ENCODE peak calls at places on chromosomes 11 and 22, in six cellular contexts. One of them, this sample, is unnamed.

GRCh38 chr22:29715240-29715639 is 4.6 kb upstream of the CABP7 start:
- DNase-seq in PC-3: no peak
- DNase-seq in MM.1S: no peak
- DNase-seq in ascending aorta: no peak
- DNase-seq in astrocyte of the spinal cord: no peak
- DNase-seq in body of pancreas: no peak
- DNase-seq in this sample: no peak

GRCh38 chr11:13999704-14000103 is 37.2 kb downstream of the SPON1 start:
- DNase-seq in PC-3: peak
- DNase-seq in MM.1S: no peak
- DNase-seq in ascending aorta: no peak
- DNase-seq in astrocyte of the spinal cord: no peak
- DNase-seq in body of pancreas: no peak
- DNase-seq in this sample: no peak

GRCh38 chr22:19996694-19997384 is 19.8 kb downstream of the ARVCF start:
- DNase-seq in PC-3: no peak
- DNase-seq in MM.1S: no peak
- DNase-seq in ascending aorta: no peak
- DNase-seq in astrocyte of the spinal cord: no peak
- DNase-seq in body of pancreas: no peak
- DNase-seq in this sample: no peak

GRCh38 chr11:67271548-67272284 is 5.4 kb downstream of the GRK2 start:
- DNase-seq in PC-3: no peak
- DNase-seq in MM.1S: no peak
- DNase-seq in ascending aorta: peak
- DNase-seq in astrocyte of the spinal cord: no peak
- DNase-seq in body of pancreas: no peak
- DNase-seq in this sample: no peak

GRCh38 chr11:119205574-119206511 is at the start of gene CBL:
- DNase-seq in PC-3: peak
- DNase-seq in MM.1S: peak
- DNase-seq in ascending aorta: peak
- DNase-seq in astrocyte of the spinal cord: peak
- DNase-seq in body of pancreas: peak
- DNase-seq in this sample: peak

GRCh38 chr11:4480577-4481539 is 1.6 kb upstream of the OR52K1 start:
- DNase-seq in PC-3: peak
- DNase-seq in MM.1S: no peak
- DNase-seq in ascending aorta: no peak
- DNase-seq in astrocyte of the spinal cord: peak
- DNase-seq in body of pancreas: no peak
- DNase-seq in this sample: no peak

GRCh38 chr11:70142171-70142875 is 60.8 kb upstream of the FADD start:
- DNase-seq in PC-3: peak
- DNase-seq in MM.1S: no peak
- DNase-seq in ascending aorta: no peak
- DNase-seq in astrocyte of the spinal cord: no peak
- DNase-seq in body of pancreas: no peak
- DNase-seq in this sample: no peak

GRCh38 chr11:12765428-12765827 is 91.2 kb downstream of the TEAD1 start:
- DNase-seq in PC-3: no peak
- DNase-seq in MM.1S: no peak
- DNase-seq in ascending aorta: no peak
- DNase-seq in astrocyte of the spinal cord: peak
- DNase-seq in body of pancreas: peak
- DNase-seq in this sample: peak

GRCh38 chr11:1714908-1715885 is 18.2 kb downstream of the KRTAP5-6 start:
- DNase-seq in PC-3: no peak
- DNase-seq in MM.1S: no peak
- DNase-seq in ascending aorta: no peak
- DNase-seq in astrocyte of the spinal cord: no peak
- DNase-seq in body of pancreas: no peak
- DNase-seq in this sample: no peak

GRCh38 chr11:126654886-126655806 is 299.7 kb downstream of the ST3GAL4 start:
- DNase-seq in PC-3: no peak
- DNase-seq in MM.1S: no peak
- DNase-seq in ascending aorta: no peak
- DNase-seq in astrocyte of the spinal cord: no peak
- DNase-seq in body of pancreas: no peak
- DNase-seq in this sample: no peak

GRCh38 chr11:73625690-73626318 is 20.6 kb upstream of the PLEKHB1 start:
- DNase-seq in PC-3: peak
- DNase-seq in MM.1S: peak
- DNase-seq in ascending aorta: no peak
- DNase-seq in astrocyte of the spinal cord: peak
- DNase-seq in body of pancreas: peak
- DNase-seq in this sample: peak

GRCh38 chr11:120590472-120590871 is 78.9 kb downstream of the GRIK4 start:
- DNase-seq in PC-3: no peak
- DNase-seq in MM.1S: no peak
- DNase-seq in ascending aorta: no peak
- DNase-seq in astrocyte of the spinal cord: no peak
- DNase-seq in body of pancreas: no peak
- DNase-seq in this sample: no peak

GRCh38 chr11:63866211-63866610 is 27.3 kb downstream of the MARK2 start:
- DNase-seq in PC-3: peak
- DNase-seq in MM.1S: peak
- DNase-seq in ascending aorta: no peak
- DNase-seq in astrocyte of the spinal cord: peak
- DNase-seq in body of pancreas: peak
- DNase-seq in this sample: peak

GRCh38 chr11:108713076-108713790 is 48.4 kb downstream of the DDX10 start:
- DNase-seq in PC-3: peak
- DNase-seq in MM.1S: no peak
- DNase-seq in ascending aorta: no peak
- DNase-seq in astrocyte of the spinal cord: peak
- DNase-seq in body of pancreas: no peak
- DNase-seq in this sample: no peak

GRCh38 chr11:113272281-113272680 is 42.1 kb upstream of the TTC12 start:
- DNase-seq in PC-3: no peak
- DNase-seq in MM.1S: no peak
- DNase-seq in ascending aorta: no peak
- DNase-seq in astrocyte of the spinal cord: no peak
- DNase-seq in body of pancreas: no peak
- DNase-seq in this sample: no peak

GRCh38 chr22:30266445-30267381 is at the start of gene OSM:
- DNase-seq in PC-3: no peak
- DNase-seq in MM.1S: no peak
- DNase-seq in ascending aorta: peak
- DNase-seq in astrocyte of the spinal cord: no peak
- DNase-seq in body of pancreas: peak
- DNase-seq in this sample: peak

GRCh38 chr22:30423959-30424380 is 1.6 kb upstream of the MTFP1 start:
- DNase-seq in PC-3: peak
- DNase-seq in MM.1S: peak
- DNase-seq in ascending aorta: peak
- DNase-seq in astrocyte of the spinal cord: peak
- DNase-seq in body of pancreas: peak
- DNase-seq in this sample: peak

GRCh38 chr11:122319011-122319410 is 203.0 kb upstream of the BLID start:
- DNase-seq in PC-3: no peak
- DNase-seq in MM.1S: no peak
- DNase-seq in ascending aorta: no peak
- DNase-seq in astrocyte of the spinal cord: no peak
- DNase-seq in body of pancreas: no peak
- DNase-seq in this sample: no peak

GRCh38 chr11:86108890-86109638 is 40.2 kb upstream of the PICALM start:
- DNase-seq in PC-3: no peak
- DNase-seq in MM.1S: no peak
- DNase-seq in ascending aorta: no peak
- DNase-seq in astrocyte of the spinal cord: no peak
- DNase-seq in body of pancreas: no peak
- DNase-seq in this sample: no peak

GRCh38 chr11:9951714-9952275 is 287.9 kb downstream of the SWAP70 start:
- DNase-seq in PC-3: no peak
- DNase-seq in MM.1S: no peak
- DNase-seq in ascending aorta: no peak
- DNase-seq in astrocyte of the spinal cord: no peak
- DNase-seq in body of pancreas: no peak
- DNase-seq in this sample: no peak

GRCh38 chr22:40417881-40418280 is 47.5 kb downstream of the SGSM3 start:
- DNase-seq in PC-3: no peak
- DNase-seq in MM.1S: no peak
- DNase-seq in ascending aorta: no peak
- DNase-seq in astrocyte of the spinal cord: no peak
- DNase-seq in body of pancreas: no peak
- DNase-seq in this sample: no peak

GRCh38 chr11:12449961-12450715 is 72.8 kb downstream of the PARVA start:
- DNase-seq in PC-3: peak
- DNase-seq in MM.1S: no peak
- DNase-seq in ascending aorta: no peak
- DNase-seq in astrocyte of the spinal cord: peak
- DNase-seq in body of pancreas: no peak
- DNase-seq in this sample: no peak

GRCh38 chr22:44399196-44399837 is 86.6 kb upstream of the SHISAL1 start:
- DNase-seq in PC-3: no peak
- DNase-seq in MM.1S: no peak
- DNase-seq in ascending aorta: no peak
- DNase-seq in astrocyte of the spinal cord: no peak
- DNase-seq in body of pancreas: peak
- DNase-seq in this sample: peak

GRCh38 chr11:117703209-117703608 is 93.8 kb downstream of the DSCAML1 start:
- DNase-seq in PC-3: no peak
- DNase-seq in MM.1S: no peak
- DNase-seq in ascending aorta: no peak
- DNase-seq in astrocyte of the spinal cord: no peak
- DNase-seq in body of pancreas: peak
- DNase-seq in this sample: no peak

GRCh38 chr11:126697937-126698336 is 302.6 kb downstream of the KIRREL3 start:
- DNase-seq in PC-3: no peak
- DNase-seq in MM.1S: no peak
- DNase-seq in ascending aorta: no peak
- DNase-seq in astrocyte of the spinal cord: no peak
- DNase-seq in body of pancreas: no peak
- DNase-seq in this sample: no peak

GRCh38 chr11:73184953-73185671 is 33.0 kb upstream of the P2RY2 start:
- DNase-seq in PC-3: peak
- DNase-seq in MM.1S: peak
- DNase-seq in ascending aorta: no peak
- DNase-seq in astrocyte of the spinal cord: peak
- DNase-seq in body of pancreas: peak
- DNase-seq in this sample: no peak

GRCh38 chr11:746289-747175 is 732 bp upstream of the TALDO1 start:
- DNase-seq in PC-3: peak
- DNase-seq in MM.1S: peak
- DNase-seq in ascending aorta: no peak
- DNase-seq in astrocyte of the spinal cord: peak
- DNase-seq in body of pancreas: peak
- DNase-seq in this sample: peak

GRCh38 chr11:91981995-91982394 is 242.6 kb upstream of the FAT3 start:
- DNase-seq in PC-3: peak
- DNase-seq in MM.1S: no peak
- DNase-seq in ascending aorta: peak
- DNase-seq in astrocyte of the spinal cord: peak
- DNase-seq in body of pancreas: peak
- DNase-seq in this sample: no peak

GRCh38 chr11:797300-798092 is 585 bp downstream of the SLC25A22 start:
- DNase-seq in PC-3: peak
- DNase-seq in MM.1S: peak
- DNase-seq in ascending aorta: no peak
- DNase-seq in astrocyte of the spinal cord: peak
- DNase-seq in body of pancreas: peak
- DNase-seq in this sample: peak

GRCh38 chr11:69365567-69365966 is 71.6 kb downstream of the MYEOV start:
- DNase-seq in PC-3: no peak
- DNase-seq in MM.1S: no peak
- DNase-seq in ascending aorta: no peak
- DNase-seq in astrocyte of the spinal cord: no peak
- DNase-seq in body of pancreas: no peak
- DNase-seq in this sample: no peak

GRCh38 chr11:99098258-99098657 is 77.5 kb downstream of the CNTN5 start:
- DNase-seq in PC-3: no peak
- DNase-seq in MM.1S: peak
- DNase-seq in ascending aorta: no peak
- DNase-seq in astrocyte of the spinal cord: no peak
- DNase-seq in body of pancreas: no peak
- DNase-seq in this sample: no peak

GRCh38 chr11:37072538-37072937 is 474.5 kb upstream of the RAG2 start:
- DNase-seq in PC-3: no peak
- DNase-seq in MM.1S: no peak
- DNase-seq in ascending aorta: no peak
- DNase-seq in astrocyte of the spinal cord: no peak
- DNase-seq in body of pancreas: no peak
- DNase-seq in this sample: no peak

GRCh38 chr11:20110908-20111669 is 49.2 kb downstream of the DBX1 start:
- DNase-seq in PC-3: peak
- DNase-seq in MM.1S: peak
- DNase-seq in ascending aorta: no peak
- DNase-seq in astrocyte of the spinal cord: peak
- DNase-seq in body of pancreas: peak
- DNase-seq in this sample: peak
- H3K4me3 ChIP-seq in PC-3: no peak
- H3K4me3 ChIP-seq in MM.1S: no peak
- H3K4me3 ChIP-seq in ascending aorta: no peak
- H3K4me3 ChIP-seq in astrocyte of the spinal cord: no peak
- H3K4me3 ChIP-seq in body of pancreas: no peak
- H3K4me3 ChIP-seq in this sample: no peak

GRCh38 chr11:66172146-66172545 is 96.3 kb upstream of the RAB1B start:
- DNase-seq in PC-3: no peak
- DNase-seq in MM.1S: no peak
- DNase-seq in ascending aorta: no peak
- DNase-seq in astrocyte of the spinal cord: peak
- DNase-seq in body of pancreas: no peak
- DNase-seq in this sample: no peak

DNA sequence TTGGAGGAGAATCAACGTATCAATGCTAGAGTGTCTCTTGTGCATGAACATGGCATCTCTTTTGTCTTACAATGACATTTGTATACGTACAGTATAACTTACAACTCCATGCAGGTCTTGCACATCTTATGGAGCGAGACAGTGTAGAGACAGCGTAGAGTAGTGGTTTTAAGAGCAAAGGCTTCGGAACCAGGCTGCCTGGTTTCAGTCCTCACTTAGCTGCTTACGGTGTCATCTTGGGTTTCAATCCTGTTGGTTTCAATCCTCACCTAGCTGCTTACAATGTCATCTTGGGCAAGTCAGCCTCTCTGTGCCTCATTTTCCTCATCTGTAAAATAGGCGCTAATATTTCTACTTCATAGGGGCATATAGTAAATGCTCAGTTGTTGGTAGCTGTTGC is 98.2 kb downstream of the PACS1 start:
- DNase-seq in PC-3: no peak
- DNase-seq in MM.1S: no peak
- DNase-seq in ascending aorta: no peak
- DNase-seq in astrocyte of the spinal cord: no peak
- DNase-seq in body of pancreas: no peak
- DNase-seq in this sample: no peak
- H3K4me3 ChIP-seq in PC-3: no peak
- H3K4me3 ChIP-seq in MM.1S: no peak
- H3K4me3 ChIP-seq in ascending aorta: no peak
- H3K4me3 ChIP-seq in astrocyte of the spinal cord: no peak
- H3K4me3 ChIP-seq in body of pancreas: no peak
- H3K4me3 ChIP-seq in this sample: no peak

GRCh38 chr11:62860835-62861563 is 19.7 kb upstream of the SLC3A2 start:
- DNase-seq in PC-3: no peak
- DNase-seq in MM.1S: no peak
- DNase-seq in ascending aorta: no peak
- DNase-seq in astrocyte of the spinal cord: no peak
- DNase-seq in body of pancreas: no peak
- DNase-seq in this sample: no peak
- H3K4me3 ChIP-seq in PC-3: no peak
- H3K4me3 ChIP-seq in MM.1S: no peak
- H3K4me3 ChIP-seq in ascending aorta: no peak
- H3K4me3 ChIP-seq in astrocyte of the spinal cord: no peak
- H3K4me3 ChIP-seq in body of pancreas: no peak
- H3K4me3 ChIP-seq in this sample: no peak

GRCh38 chr11:106467486-106467885 is 390.0 kb downstream of the AASDHPPT start:
- DNase-seq in PC-3: no peak
- DNase-seq in MM.1S: no peak
- DNase-seq in ascending aorta: no peak
- DNase-seq in astrocyte of the spinal cord: no peak
- DNase-seq in body of pancreas: no peak
- DNase-seq in this sample: no peak
- H3K4me3 ChIP-seq in PC-3: no peak
- H3K4me3 ChIP-seq in MM.1S: no peak
- H3K4me3 ChIP-seq in ascending aorta: no peak
- H3K4me3 ChIP-seq in astrocyte of the spinal cord: no peak
- H3K4me3 ChIP-seq in body of pancreas: no peak
- H3K4me3 ChIP-seq in this sample: no peak

This sample was measured in Jurkat, Clone E6-1.